ENCODE peak calls at places on chromosomes 13 and 19, in five cellular contexts. C is SK-N-SH, V is transverse colon, F is GM23338, S is sigmoid colon. I is an unnamed sample.

GRCh38 chr13:113958373-113958772 is 15.5 kb downstream of the C13orf46 start:
- DNase-seq in C (no peak), V (no peak), F (no peak), S (no peak), I (no peak)

GRCh38 chr13:31951215-31951678 is 80.3 kb upstream of the FRY start:
- DNase-seq in C (no peak), V (peak; percentile 48), F (no peak), S (peak; percentile 72), I (peak; percentile 75)

GRCh38 chr13:25462301-25463125 is 90.7 kb downstream of the ATP8A2 start:
- DNase-seq in C (no peak), V (no peak), F (no peak), S (no peak), I (no peak)

GRCh38 chr19:16293133-16294085 is 31.2 kb upstream of the KLF2 start:
- DNase-seq in C (no peak), V (peak; percentile 66), F (no peak), S (peak; percentile 96), I (peak; percentile 90)

GRCh38 chr13:109840201-109840892 is 54.0 kb upstream of the IRS2 start:
- DNase-seq in C (no peak), V (no peak), F (no peak), S (no peak), I (no peak)

GRCh38 chr13:20475927-20476691 is 49.5 kb downstream of the CRYL1 start:
- DNase-seq in C (no peak), V (peak; percentile 59), F (peak; percentile 43), S (no peak), I (no peak)

GRCh38 chr19:4794971-4795370 is 3.4 kb downstream of the FEM1A start:
- DNase-seq in C (no peak), V (no peak), F (no peak), S (no peak), I (no peak)

GRCh38 chr13:98372886-98373285 is 195.8 kb upstream of the RNF113B start:
- DNase-seq in C (no peak), V (no peak), F (peak; percentile 58), S (no peak), I (no peak)

GRCh38 chr13:27820524-27821482 is 28.5 kb downstream of the GSX1 start:
- DNase-seq in C (no peak), V (no peak), F (peak; percentile 77), S (no peak), I (no peak)

GRCh38 chr13:32409561-32410440 is 18.1 kb downstream of the N4BP2L1 start:
- DNase-seq in C (no peak), V (no peak), F (peak; percentile 94), S (peak; percentile 79), I (no peak)

GRCh38 chr13:30551194-30551593 is 66.5 kb upstream of the USPL1 start:
- DNase-seq in C (peak; percentile 21), V (no peak), F (peak; percentile 70), S (no peak), I (no peak)

GRCh38 chr13:44523176-44524017 is 52.7 kb downstream of the TSC22D1 start:
- DNase-seq in C (no peak), V (no peak), F (peak; percentile 19), S (no peak), I (no peak)

GRCh38 chr19:29564574-29565005 is 38.8 kb downstream of the VSTM2B start:
- DNase-seq in C (no peak), V (no peak), F (no peak), S (no peak), I (no peak)

GRCh38 chr13:112892759-112893569 is 76.0 kb upstream of the MCF2L start:
- DNase-seq in C (no peak), V (peak; percentile 52), F (no peak), S (no peak), I (no peak)

GRCh38 chr19:44796701-44797115 is 12.2 kb upstream of the BCAM start:
- DNase-seq in C (no peak), V (no peak), F (peak; percentile 73), S (no peak), I (no peak)

GRCh38 chr13:96662036-96662435 is 332.2 kb downstream of the OXGR1 start:
- DNase-seq in C (no peak), V (no peak), F (no peak), S (no peak), I (no peak)

GRCh38 chr13:43405457-43405856 is 381.3 kb downstream of the ENOX1 start:
- DNase-seq in C (no peak), V (no peak), F (no peak), S (no peak), I (no peak)

GRCh38 chr19:18193388-18194207 is 580 bp downstream of the MPV17L2 start:
- DNase-seq in C (no peak), V (no peak), F (no peak), S (peak; percentile 79), I (peak; percentile 80)

GRCh38 chr19:18190278-18190677 is 2.7 kb upstream of the MPV17L2 start:
- DNase-seq in C (no peak), V (no peak), F (no peak), S (no peak), I (no peak)

GRCh38 chr19:18194208-18194530 is 1.2 kb downstream of the MPV17L2 start:
- DNase-seq in C (no peak), V (no peak), F (no peak), S (no peak), I (no peak)

GRCh38 chr19:18192673-18193387 is at the start of gene MPV17L2:
- DNase-seq in C (peak; percentile 93), V (peak; percentile 100), F (peak; percentile 100), S (peak; percentile 100), I (peak; percentile 100)

GRCh38 chr19:18191640-18192062 is 1.4 kb upstream of the MPV17L2 start:
- DNase-seq in C (no peak), V (peak; percentile 22), F (no peak), S (no peak), I (no peak)
- H3K27ac ChIP-seq in C (peak overlapping the region; percentile 82), V (peak overlapping the region; percentile 92), F (peak overlapping the region; percentile 68), S (peak overlapping the region; percentile 99), I (peak overlapping the region; percentile 96)

GRCh38 chr19:13004273-13004672 is 9.0 kb downstream of the NFIX start:
- DNase-seq in C (no peak), V (peak; percentile 66), F (no peak), S (no peak), I (no peak)
- H3K4me1 ChIP-seq in C (no peaks in the 10 kb centered on the region), V (peaks cover 49% of the 10 kb centered on the region), F (no peaks in the 10 kb centered on the region), S (peaks cover 94% of the 10 kb centered on the region), I (peaks cover 100% of the 10 kb centered on the region)

DNA sequence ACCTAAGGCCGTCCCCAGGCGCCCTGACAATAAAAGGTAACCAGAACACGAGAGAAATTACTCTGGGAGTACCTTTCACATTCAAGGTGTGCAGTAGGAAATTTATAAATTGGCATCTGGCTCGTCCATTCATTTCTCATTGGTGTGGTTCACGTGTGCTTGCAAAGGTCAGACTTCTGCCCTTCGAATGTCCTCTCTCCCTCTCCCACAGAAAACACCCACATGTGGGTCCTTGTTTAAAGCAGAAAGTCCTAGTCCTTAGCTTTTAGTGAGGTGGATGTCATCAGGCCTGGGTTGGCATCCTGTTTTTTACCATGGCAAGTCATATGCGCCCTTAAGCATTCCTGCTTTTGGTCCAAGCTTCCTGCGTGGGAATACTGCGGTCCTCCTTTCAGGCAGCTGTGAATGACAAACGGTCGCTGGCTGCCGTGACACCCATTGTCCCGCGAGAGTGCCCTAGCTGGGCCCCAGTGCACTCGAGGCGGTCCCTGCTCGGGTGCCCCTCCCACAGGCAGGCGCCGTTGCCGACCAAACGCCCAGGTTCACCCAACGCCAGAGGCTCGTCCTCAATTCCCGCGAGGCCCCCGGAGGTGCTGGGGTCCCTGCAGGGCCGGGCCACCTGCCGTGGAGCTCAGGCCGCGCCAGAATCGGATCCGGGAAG is at the start of gene NUDT19:
- DNase-seq in C (peak; percentile 93), V (peak; percentile 90), F (no peak), S (peak; percentile 88), I (peak; percentile 91)
- TF ChIP-seq POLR2AphosphoS5 in C (peak; percentile 87), V (peak; percentile 78), F (no peak), S (peak; percentile 38), I (peak; percentile 75)

GRCh38 chr13:48625396-48626076 is 28.2 kb upstream of the CYSLTR2 start:
- DNase-seq in C (no peak), V (no peak), F (no peak), S (no peak), I (no peak)

GRCh38 chr13:48624858-48625257 is 28.9 kb upstream of the CYSLTR2 start:
- DNase-seq in C (no peak), V (no peak), F (no peak), S (no peak), I (no peak)

GRCh38 chr13:48626077-48626449 is 27.7 kb upstream of the CYSLTR2 start:
- DNase-seq in C (no peak), V (no peak), F (no peak), S (no peak), I (no peak)

GRCh38 chr13:48629282-48629681 is 24.4 kb upstream of the CYSLTR2 start:
- DNase-seq in C (no peak), V (peak; percentile 54), F (no peak), S (no peak), I (no peak)

DNA sequence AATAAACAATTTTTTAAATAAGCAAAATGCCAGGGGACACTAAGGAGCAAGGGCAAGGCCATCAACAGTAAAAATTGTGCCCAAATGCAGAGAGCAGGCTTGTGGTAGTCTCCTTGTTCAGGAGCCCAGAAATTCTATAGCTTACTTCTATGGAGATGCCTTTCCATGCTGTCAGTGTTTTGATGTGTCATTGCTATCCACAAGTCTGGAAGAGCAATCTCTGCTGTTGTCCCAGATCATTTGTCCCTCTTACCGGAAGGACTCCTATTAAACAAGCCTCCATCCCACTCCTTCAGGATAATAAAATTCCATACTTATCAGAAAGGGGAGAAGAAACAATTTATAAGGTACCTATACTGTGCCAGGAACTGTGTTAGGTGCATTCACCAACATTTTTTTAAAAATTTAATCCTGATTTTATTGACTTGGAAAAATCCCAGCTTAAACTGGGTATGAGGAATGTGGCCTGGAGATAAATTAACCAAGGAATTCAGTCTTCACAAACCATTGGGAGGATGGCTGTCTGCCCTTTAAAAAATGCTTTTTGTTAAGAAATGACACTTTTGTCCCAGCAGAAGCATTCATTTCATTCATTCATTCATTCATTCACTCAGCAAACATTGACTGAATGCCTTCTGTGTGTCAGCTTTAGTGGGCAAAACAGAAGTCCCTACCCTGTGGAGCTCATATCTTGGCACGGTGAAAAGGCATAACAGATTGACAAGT is 26.8 kb upstream of the CYSLTR2 start:
- DNase-seq in C (no peak), V (no peak), F (no peak), S (no peak), I (no peak)
- H3K27ac ChIP-seq in C (no peak overlapping the region), V (no peak overlapping the region), F (no peak overlapping the region), S (no peak overlapping the region), I (no peak overlapping the region)

GRCh38 chr19:14411161-14411560 is 8.0 kb downstream of the DDX39A start:
- DNase-seq in C (no peak), V (no peak), F (no peak), S (no peak), I (no peak)
- H3K4me1 ChIP-seq in C (peaks cover 8% of the 10 kb centered on the region), V (peaks cover 23% of the 10 kb centered on the region), F (peaks cover 10% of the 10 kb centered on the region), S (peaks cover 26% of the 10 kb centered on the region), I (peaks cover 31% of the 10 kb centered on the region)

GRCh38 chr19:1105217-1105872 is 1.6 kb downstream of the GPX4 start:
- DNase-seq in C (no peak), V (no peak), F (no peak), S (no peak), I (no peak)

GRCh38 chr19:1105873-1106840 is 2.4 kb downstream of the GPX4 start:
- DNase-seq in C (no peak), V (no peak), F (no peak), S (no peak), I (no peak)

GRCh38 chr19:1103691-1104451 is at the start of gene GPX4:
- DNase-seq in C (peak; percentile 98), V (peak; percentile 100), F (peak; percentile 100), S (peak; percentile 100), I (peak; percentile 100)

GRCh38 chr19:1102407-1103106 is 1.2 kb upstream of the GPX4 start:
- DNase-seq in C (no peak), V (peak; percentile 64), F (no peak), S (no peak), I (no peak)

GRCh38 chr19:1104452-1105216 is 840 bp downstream of the GPX4 start:
- DNase-seq in C (peak; percentile 92), V (peak; percentile 82), F (peak; percentile 87), S (peak; percentile 89), I (peak; percentile 88)
- TF ChIP-seq POLR2AphosphoS5 in C (no peak), V (no peak), F (no peak), S (peak; percentile 27), I (no peak)

I was measured in suprapubic skin.